ENCODE peak calls at places on chromosomes 3 and 15, in six cellular contexts. One of them, this sample, is unnamed.

GRCh38 chr3:172210355-172210754 is 171.0 kb downstream of the FNDC3B start:
- DNase-seq in activated T-cell treated with anti-CD3 and anti-CD28 coated beads, Interleukin-2, amount 50 U/mL, for 72 hours: no peak
- DNase-seq in thoracic aorta: no peak
- DNase-seq in stimulated activated CD4-positive, alpha-beta T cell treated with anti-CD3 and anti-CD28 coated beads, Interleukin-12 subunit alpha, Interleukin-12 subunit beta, amount 100 ng/mL, for 4 hours: no peak
- DNase-seq in CD4-positive, alpha-beta memory T cell: no peak
- DNase-seq in Panc1: no peak
- DNase-seq in this sample: peak

GRCh38 chr3:191210032-191210431 is 11.0 kb downstream of the OSTN start:
- DNase-seq in activated T-cell treated with anti-CD3 and anti-CD28 coated beads, Interleukin-2, amount 50 U/mL, for 72 hours: no peak
- DNase-seq in thoracic aorta: no peak
- DNase-seq in stimulated activated CD4-positive, alpha-beta T cell treated with anti-CD3 and anti-CD28 coated beads, Interleukin-12 subunit alpha, Interleukin-12 subunit beta, amount 100 ng/mL, for 4 hours: no peak
- DNase-seq in CD4-positive, alpha-beta memory T cell: no peak
- DNase-seq in Panc1: no peak
- DNase-seq in this sample: no peak

GRCh38 chr3:30006111-30006510 is 600.3 kb upstream of the TGFBR2 start:
- DNase-seq in activated T-cell treated with anti-CD3 and anti-CD28 coated beads, Interleukin-2, amount 50 U/mL, for 72 hours: no peak
- DNase-seq in thoracic aorta: no peak
- DNase-seq in stimulated activated CD4-positive, alpha-beta T cell treated with anti-CD3 and anti-CD28 coated beads, Interleukin-12 subunit alpha, Interleukin-12 subunit beta, amount 100 ng/mL, for 4 hours: no peak
- DNase-seq in CD4-positive, alpha-beta memory T cell: no peak
- DNase-seq in Panc1: no peak
- DNase-seq in this sample: no peak

GRCh38 chr3:132616780-132617179 is 19.7 kb downstream of the ACKR4 start:
- DNase-seq in activated T-cell treated with anti-CD3 and anti-CD28 coated beads, Interleukin-2, amount 50 U/mL, for 72 hours: no peak
- DNase-seq in thoracic aorta: no peak
- DNase-seq in stimulated activated CD4-positive, alpha-beta T cell treated with anti-CD3 and anti-CD28 coated beads, Interleukin-12 subunit alpha, Interleukin-12 subunit beta, amount 100 ng/mL, for 4 hours: no peak
- DNase-seq in CD4-positive, alpha-beta memory T cell: no peak
- DNase-seq in Panc1: no peak
- DNase-seq in this sample: no peak

GRCh38 chr3:169150874-169151273 is 512.6 kb downstream of the MECOM start:
- DNase-seq in activated T-cell treated with anti-CD3 and anti-CD28 coated beads, Interleukin-2, amount 50 U/mL, for 72 hours: no peak
- DNase-seq in thoracic aorta: no peak
- DNase-seq in stimulated activated CD4-positive, alpha-beta T cell treated with anti-CD3 and anti-CD28 coated beads, Interleukin-12 subunit alpha, Interleukin-12 subunit beta, amount 100 ng/mL, for 4 hours: no peak
- DNase-seq in CD4-positive, alpha-beta memory T cell: no peak
- DNase-seq in Panc1: no peak
- DNase-seq in this sample: no peak

GRCh38 chr3:162764672-162765071 is 1268.1 kb downstream of the OTOL1 start:
- DNase-seq in activated T-cell treated with anti-CD3 and anti-CD28 coated beads, Interleukin-2, amount 50 U/mL, for 72 hours: no peak
- DNase-seq in thoracic aorta: no peak
- DNase-seq in stimulated activated CD4-positive, alpha-beta T cell treated with anti-CD3 and anti-CD28 coated beads, Interleukin-12 subunit alpha, Interleukin-12 subunit beta, amount 100 ng/mL, for 4 hours: no peak
- DNase-seq in CD4-positive, alpha-beta memory T cell: no peak
- DNase-seq in Panc1: no peak
- DNase-seq in this sample: no peak

GRCh38 chr15:56832125-56832524 is 86.3 kb upstream of the TCF12 start:
- DNase-seq in activated T-cell treated with anti-CD3 and anti-CD28 coated beads, Interleukin-2, amount 50 U/mL, for 72 hours: no peak
- DNase-seq in thoracic aorta: peak
- DNase-seq in stimulated activated CD4-positive, alpha-beta T cell treated with anti-CD3 and anti-CD28 coated beads, Interleukin-12 subunit alpha, Interleukin-12 subunit beta, amount 100 ng/mL, for 4 hours: no peak
- DNase-seq in CD4-positive, alpha-beta memory T cell: no peak
- DNase-seq in Panc1: no peak
- DNase-seq in this sample: peak

GRCh38 chr3:16482770-16483531 is 30.5 kb downstream of the RFTN1 start:
- DNase-seq in activated T-cell treated with anti-CD3 and anti-CD28 coated beads, Interleukin-2, amount 50 U/mL, for 72 hours: peak
- DNase-seq in thoracic aorta: no peak
- DNase-seq in stimulated activated CD4-positive, alpha-beta T cell treated with anti-CD3 and anti-CD28 coated beads, Interleukin-12 subunit alpha, Interleukin-12 subunit beta, amount 100 ng/mL, for 4 hours: no peak
- DNase-seq in CD4-positive, alpha-beta memory T cell: peak
- DNase-seq in Panc1: no peak
- DNase-seq in this sample: no peak

GRCh38 chr3:10703875-10704274 is 112.2 kb upstream of the SLC6A11 start:
- DNase-seq in activated T-cell treated with anti-CD3 and anti-CD28 coated beads, Interleukin-2, amount 50 U/mL, for 72 hours: no peak
- DNase-seq in thoracic aorta: no peak
- DNase-seq in stimulated activated CD4-positive, alpha-beta T cell treated with anti-CD3 and anti-CD28 coated beads, Interleukin-12 subunit alpha, Interleukin-12 subunit beta, amount 100 ng/mL, for 4 hours: no peak
- DNase-seq in CD4-positive, alpha-beta memory T cell: no peak
- DNase-seq in Panc1: no peak
- DNase-seq in this sample: no peak

GRCh38 chr15:32870240-32871033 is 152.6 kb downstream of the GREM1 start:
- DNase-seq in activated T-cell treated with anti-CD3 and anti-CD28 coated beads, Interleukin-2, amount 50 U/mL, for 72 hours: no peak
- DNase-seq in thoracic aorta: no peak
- DNase-seq in stimulated activated CD4-positive, alpha-beta T cell treated with anti-CD3 and anti-CD28 coated beads, Interleukin-12 subunit alpha, Interleukin-12 subunit beta, amount 100 ng/mL, for 4 hours: no peak
- DNase-seq in CD4-positive, alpha-beta memory T cell: no peak
- DNase-seq in Panc1: peak
- DNase-seq in this sample: no peak

GRCh38 chr15:80977627-80978036 is 12.0 kb downstream of the MESD start:
- DNase-seq in activated T-cell treated with anti-CD3 and anti-CD28 coated beads, Interleukin-2, amount 50 U/mL, for 72 hours: peak
- DNase-seq in thoracic aorta: no peak
- DNase-seq in stimulated activated CD4-positive, alpha-beta T cell treated with anti-CD3 and anti-CD28 coated beads, Interleukin-12 subunit alpha, Interleukin-12 subunit beta, amount 100 ng/mL, for 4 hours: peak
- DNase-seq in CD4-positive, alpha-beta memory T cell: peak
- DNase-seq in Panc1: no peak
- DNase-seq in this sample: no peak

GRCh38 chr3:184015381-184016019 is 2.2 kb downstream of the ABCC5 start:
- DNase-seq in activated T-cell treated with anti-CD3 and anti-CD28 coated beads, Interleukin-2, amount 50 U/mL, for 72 hours: no peak
- DNase-seq in thoracic aorta: no peak
- DNase-seq in stimulated activated CD4-positive, alpha-beta T cell treated with anti-CD3 and anti-CD28 coated beads, Interleukin-12 subunit alpha, Interleukin-12 subunit beta, amount 100 ng/mL, for 4 hours: no peak
- DNase-seq in CD4-positive, alpha-beta memory T cell: no peak
- DNase-seq in Panc1: no peak
- DNase-seq in this sample: no peak

This sample was measured in ascending aorta.